ENCODE peak calls at places on chromosomes 3 and 15, in seven cellular contexts. M, X, G, Z, L, H and A are unnamed samples.

GRCh38 chr3:152315623-152316022 is 46.9 kb downstream of the MBNL1 start:
- DNase-seq in Z (no peak), L (no peak), X (no peak), H (no peak), G (no peak), M (no peak), A (no peak)

GRCh38 chr3:41321642-41321980 is 122.3 kb downstream of the CTNNB1 start:
- DNase-seq in X (no peak), L (no peak), Z (no peak), M (no peak), G (no peak), H (no peak), A (no peak)

GRCh38 chr3:23738946-23739345 is 66.8 kb upstream of the UBE2E1 start:
- DNase-seq in L (peak), G (no peak), M (no peak), X (no peak), Z (no peak), H (no peak), A (no peak)

GRCh38 chr15:66070220-66070934 is 183.2 kb downstream of the MEGF11 start:
- DNase-seq in Z (no peak), G (no peak), X (no peak), L (no peak), H (no peak), M (no peak), A (no peak)

GRCh38 chr3:35772364-35773009 is 133.2 kb downstream of the ARPP21 start:
- DNase-seq in Z (no peak), G (no peak), L (peak), M (no peak), X (no peak), H (no peak), A (no peak)

GRCh38 chr3:46463120-46463867 is 1.4 kb downstream of the LTF start:
- DNase-seq in X (peak), Z (peak), H (peak), L (no peak), G (no peak), M (no peak), A (no peak)

GRCh38 chr15:85554852-85555521 is 174.6 kb downstream of the AKAP13 start:
- DNase-seq in L (no peak), M (no peak), X (no peak), Z (no peak), H (no peak), G (no peak), A (no peak)

GRCh38 chr3:197029511-197030167 is at the start of gene MELTF:
- DNase-seq in G (no peak), H (peak), X (peak), M (peak), Z (peak), L (peak), A (no peak)

GRCh38 chr15:89143503-89144162 is 55.4 kb downstream of the ABHD2 start:
- DNase-seq in Z (no peak), H (no peak), L (peak), X (no peak), G (no peak), M (peak), A (no peak)

GRCh38 chr3:136932518-136932917 is 25.3 kb upstream of the IL20RB start:
- DNase-seq in Z (no peak), H (no peak), G (no peak), L (no peak), M (no peak), X (no peak), A (no peak)

GRCh38 chr15:90906181-90906849 is 3.2 kb downstream of the MAN2A2 start:
- DNase-seq in L (no peak), Z (no peak), M (no peak), X (no peak), H (no peak), G (no peak), A (no peak)

GRCh38 chr3:31903686-31904431 is 77.2 kb downstream of the OSBPL10 start:
- DNase-seq in H (no peak), Z (no peak), L (no peak), X (no peak), M (no peak), G (no peak), A (no peak)

GRCh38 chr3:43102773-43103480 is 3.0 kb downstream of the POMGNT2 start:
- DNase-seq in G (no peak), H (no peak), M (no peak), L (no peak), X (no peak), Z (no peak), A (no peak)

GRCh38 chr3:30166535-30166934 is 439.9 kb upstream of the TGFBR2 start:
- DNase-seq in Z (no peak), L (no peak), M (no peak), G (no peak), X (no peak), H (no peak), A (no peak)

GRCh38 chr3:62049033-62049432 is 324.3 kb downstream of the FEZF2 start:
- DNase-seq in L (no peak), H (no peak), Z (no peak), G (no peak), M (no peak), X (no peak), A (no peak)

GRCh38 chr15:93019971-93020370 is 69.0 kb downstream of the RGMA start:
- DNase-seq in X (no peak), Z (no peak), L (no peak), G (no peak), H (no peak), M (no peak), A (no peak)

GRCh38 chr15:93019091-93019490 is 69.9 kb downstream of the RGMA start:
- DNase-seq in L (no peak), Z (no peak), X (no peak), H (no peak), M (no peak), G (no peak), A (no peak)

GRCh38 chr15:93020976-93021772 is 67.8 kb downstream of the RGMA start:
- DNase-seq in L (no peak), X (no peak), G (no peak), M (no peak), H (no peak), Z (no peak), A (no peak)

GRCh38 chr15:93017521-93017920 is 71.5 kb downstream of the RGMA start:
- DNase-seq in X (no peak), Z (no peak), H (no peak), M (no peak), L (no peak), G (no peak), A (no peak)

GRCh38 chr15:93018574-93018973 is 70.4 kb downstream of the RGMA start:
- DNase-seq in X (no peak), L (no peak), M (peak), Z (no peak), G (no peak), H (no peak), A (no peak)
- TF ChIP-seq CTCF in X (no peak), L (peak), M (peak), Z (no peak), G (no peak), H (peak), A (no peak)

GRCh38 chr15:71098920-71099319 is 16.4 kb upstream of the THSD4 start:
- DNase-seq in G (no peak), H (no peak), M (no peak), L (no peak), Z (no peak), X (no peak), A (no peak)
- TF ChIP-seq CTCF in G (no peak), H (no peak), M (no peak), L (no peak), Z (no peak), X (no peak), A (no peak)

GRCh38 chr3:105366302-105367062 is at the start of gene ALCAM:
- DNase-seq in G (peak), H (peak), X (peak), L (peak), M (peak), Z (peak), A (peak)
- TF ChIP-seq CTCF in G (peak), H (peak), X (peak), L (peak), M (peak), Z (peak), A (peak)

GRCh38 chr15:70017025-70017424 is 80.7 kb downstream of the TLE3 start:
- DNase-seq in Z (no peak), G (no peak), H (no peak), M (no peak), L (no peak), X (no peak), A (no peak)

GRCh38 chr15:70014311-70014707 is 83.4 kb downstream of the TLE3 start:
- DNase-seq in Z (no peak), G (no peak), X (no peak), L (no peak), H (no peak), M (no peak), A (no peak)

GRCh38 chr15:70014860-70015490 is 82.7 kb downstream of the TLE3 start:
- DNase-seq in X (no peak), M (no peak), L (no peak), G (no peak), H (no peak), Z (no peak), A (no peak)

GRCh38 chr15:70017796-70018195 is 79.9 kb downstream of the TLE3 start:
- DNase-seq in L (no peak), G (no peak), M (no peak), H (no peak), Z (no peak), X (no peak), A (no peak)

DNA sequence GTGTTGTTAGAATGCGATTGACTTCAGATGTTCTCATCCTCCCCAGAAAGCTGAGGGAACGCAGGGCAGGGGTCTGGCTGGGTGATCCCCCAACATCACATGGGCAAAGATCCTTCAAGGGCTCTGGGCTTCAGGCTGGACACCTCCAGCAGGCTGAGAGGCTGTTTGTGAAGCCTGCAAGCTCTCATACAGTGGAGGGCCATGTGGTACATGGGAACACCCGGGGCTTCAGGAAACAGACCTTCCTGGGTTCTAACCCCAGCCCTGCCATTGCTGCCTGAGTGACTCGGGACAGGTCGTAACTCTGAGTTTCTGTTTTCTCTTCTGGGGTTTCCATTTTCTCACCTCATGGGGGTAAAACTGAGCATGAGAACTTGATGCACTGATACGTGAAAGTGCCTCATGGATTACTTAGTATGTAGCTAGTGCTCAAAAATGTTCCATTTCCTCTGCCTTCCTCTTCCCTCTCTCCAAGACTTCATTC is 81.2 kb downstream of the TLE3 start:
- DNase-seq in G (no peak), H (no peak), Z (no peak), L (no peak), X (no peak), M (no peak), A (no peak)
- TF ChIP-seq CTCF in G (no peak), H (no peak), Z (no peak), L (no peak), X (no peak), M (no peak), A (no peak)